ENCODE peak calls at places on chromosomes 12 and 14, in six cellular contexts. One of them, this sample, is unnamed.

GRCh38 chr14:68637106-68638021 is 155.5 kb downstream of the ZFP36L1 start:
- DNase-seq in heart right ventricle: no peak
- DNase-seq in HFF-Myc: no peak
- DNase-seq in fibroblast of lung: peak
- DNase-seq in tibial artery: peak
- DNase-seq in SK-N-SH: no peak
- DNase-seq in this sample: peak

GRCh38 chr12:119803391-119803791 is 73.7 kb downstream of the CIT start:
- DNase-seq in heart right ventricle: no peak
- DNase-seq in HFF-Myc: peak
- DNase-seq in fibroblast of lung: peak
- DNase-seq in tibial artery: no peak
- DNase-seq in SK-N-SH: peak
- DNase-seq in this sample: peak

GRCh38 chr14:76876076-76876475 is 49.9 kb downstream of the LRRC74A start:
- DNase-seq in heart right ventricle: peak
- DNase-seq in HFF-Myc: peak
- DNase-seq in fibroblast of lung: peak
- DNase-seq in tibial artery: no peak
- DNase-seq in SK-N-SH: peak
- DNase-seq in this sample: peak

GRCh38 chr14:33679461-33680225 is 271.2 kb downstream of the EGLN3 start:
- DNase-seq in heart right ventricle: no peak
- DNase-seq in HFF-Myc: peak
- DNase-seq in fibroblast of lung: no peak
- DNase-seq in tibial artery: no peak
- DNase-seq in SK-N-SH: no peak
- DNase-seq in this sample: peak

GRCh38 chr14:51828017-51828797 is 32.2 kb upstream of the GNG2 start:
- DNase-seq in heart right ventricle: peak
- DNase-seq in HFF-Myc: no peak
- DNase-seq in fibroblast of lung: peak
- DNase-seq in tibial artery: no peak
- DNase-seq in SK-N-SH: no peak
- DNase-seq in this sample: peak

GRCh38 chr12:18658829-18659228 is 79.0 kb downstream of the PLCZ1 start:
- DNase-seq in heart right ventricle: no peak
- DNase-seq in HFF-Myc: no peak
- DNase-seq in fibroblast of lung: no peak
- DNase-seq in tibial artery: no peak
- DNase-seq in SK-N-SH: no peak
- DNase-seq in this sample: peak

GRCh38 chr12:104672501-104673265 is 215.9 kb downstream of the CHST11 start:
- DNase-seq in heart right ventricle: no peak
- DNase-seq in HFF-Myc: no peak
- DNase-seq in fibroblast of lung: no peak
- DNase-seq in tibial artery: peak
- DNase-seq in SK-N-SH: no peak
- DNase-seq in this sample: peak

GRCh38 chr14:38278035-38278434 is 22.1 kb upstream of the CLEC14A start:
- DNase-seq in heart right ventricle: no peak
- DNase-seq in HFF-Myc: no peak
- DNase-seq in fibroblast of lung: peak
- DNase-seq in tibial artery: no peak
- DNase-seq in SK-N-SH: no peak
- DNase-seq in this sample: no peak

GRCh38 chr12:52086944-52087835 is 7.7 kb downstream of the SMIM41 start:
- DNase-seq in heart right ventricle: no peak
- DNase-seq in HFF-Myc: no peak
- DNase-seq in fibroblast of lung: no peak
- DNase-seq in tibial artery: no peak
- DNase-seq in SK-N-SH: peak
- DNase-seq in this sample: no peak

GRCh38 chr14:89678715-89679220 is 261.7 kb upstream of the FOXN3 start:
- DNase-seq in heart right ventricle: no peak
- DNase-seq in HFF-Myc: no peak
- DNase-seq in fibroblast of lung: no peak
- DNase-seq in tibial artery: no peak
- DNase-seq in SK-N-SH: no peak
- DNase-seq in this sample: no peak

GRCh38 chr12:102917026-102917787 is at the start of gene PAH:
- DNase-seq in heart right ventricle: no peak
- DNase-seq in HFF-Myc: no peak
- DNase-seq in fibroblast of lung: no peak
- DNase-seq in tibial artery: no peak
- DNase-seq in SK-N-SH: peak
- DNase-seq in this sample: no peak

GRCh38 chr14:100066984-100067383 is 1.8 kb downstream of the EVL start:
- DNase-seq in heart right ventricle: no peak
- DNase-seq in HFF-Myc: no peak
- DNase-seq in fibroblast of lung: no peak
- DNase-seq in tibial artery: no peak
- DNase-seq in SK-N-SH: no peak
- DNase-seq in this sample: no peak

GRCh38 chr14:68397827-68398226 is 395.0 kb downstream of the ZFP36L1 start:
- DNase-seq in heart right ventricle: no peak
- DNase-seq in HFF-Myc: peak
- DNase-seq in fibroblast of lung: peak
- DNase-seq in tibial artery: no peak
- DNase-seq in SK-N-SH: peak
- DNase-seq in this sample: peak

GRCh38 chr14:89429206-89430091 is 12.4 kb upstream of the FOXN3 start:
- DNase-seq in heart right ventricle: no peak
- DNase-seq in HFF-Myc: no peak
- DNase-seq in fibroblast of lung: peak
- DNase-seq in tibial artery: peak
- DNase-seq in SK-N-SH: peak
- DNase-seq in this sample: no peak

GRCh38 chr12:57887631-57888406 is 41.3 kb upstream of the CTDSP2 start:
- DNase-seq in heart right ventricle: no peak
- DNase-seq in HFF-Myc: no peak
- DNase-seq in fibroblast of lung: peak
- DNase-seq in tibial artery: peak
- DNase-seq in SK-N-SH: peak
- DNase-seq in this sample: peak

GRCh38 chr12:1252758-1253157 is 261.7 kb downstream of the ERC1 start:
- DNase-seq in heart right ventricle: no peak
- DNase-seq in HFF-Myc: no peak
- DNase-seq in fibroblast of lung: no peak
- DNase-seq in tibial artery: no peak
- DNase-seq in SK-N-SH: peak
- DNase-seq in this sample: no peak

GRCh38 chr14:63650336-63650952 is 8.8 kb upstream of the WDR89 start:
- DNase-seq in heart right ventricle: no peak
- DNase-seq in HFF-Myc: no peak
- DNase-seq in fibroblast of lung: peak
- DNase-seq in tibial artery: no peak
- DNase-seq in SK-N-SH: no peak
- DNase-seq in this sample: no peak

GRCh38 chr12:80472912-80473500 is 29.0 kb downstream of the PTPRQ start:
- DNase-seq in heart right ventricle: no peak
- DNase-seq in HFF-Myc: peak
- DNase-seq in fibroblast of lung: peak
- DNase-seq in tibial artery: no peak
- DNase-seq in SK-N-SH: peak
- DNase-seq in this sample: peak

GRCh38 chr12:89461649-89462612 is 62.7 kb downstream of the GALNT4 start:
- DNase-seq in heart right ventricle: no peak
- DNase-seq in HFF-Myc: no peak
- DNase-seq in fibroblast of lung: peak
- DNase-seq in tibial artery: no peak
- DNase-seq in SK-N-SH: peak
- DNase-seq in this sample: peak

GRCh38 chr14:99517643-99518381 is 36.6 kb downstream of the CCNK start:
- DNase-seq in heart right ventricle: no peak
- DNase-seq in HFF-Myc: no peak
- DNase-seq in fibroblast of lung: no peak
- DNase-seq in tibial artery: peak
- DNase-seq in SK-N-SH: peak
- DNase-seq in this sample: no peak

GRCh38 chr14:39547845-39548244 is 115.6 kb upstream of the FBXO33 start:
- DNase-seq in heart right ventricle: no peak
- DNase-seq in HFF-Myc: no peak
- DNase-seq in fibroblast of lung: no peak
- DNase-seq in tibial artery: no peak
- DNase-seq in SK-N-SH: no peak
- DNase-seq in this sample: no peak

GRCh38 chr12:89029961-89030360 is 322.3 kb downstream of the DUSP6 start:
- DNase-seq in heart right ventricle: no peak
- DNase-seq in HFF-Myc: no peak
- DNase-seq in fibroblast of lung: no peak
- DNase-seq in tibial artery: no peak
- DNase-seq in SK-N-SH: no peak
- DNase-seq in this sample: peak

GRCh38 chr12:120247621-120248030 is 17.9 kb downstream of the PXN start:
- DNase-seq in heart right ventricle: no peak
- DNase-seq in HFF-Myc: peak
- DNase-seq in fibroblast of lung: peak
- DNase-seq in tibial artery: no peak
- DNase-seq in SK-N-SH: no peak
- DNase-seq in this sample: peak

GRCh38 chr12:31773867-31774266 is 45.0 kb upstream of the AMN1 start:
- DNase-seq in heart right ventricle: no peak
- DNase-seq in HFF-Myc: no peak
- DNase-seq in fibroblast of lung: no peak
- DNase-seq in tibial artery: no peak
- DNase-seq in SK-N-SH: peak
- DNase-seq in this sample: peak

GRCh38 chr12:122866379-122866778 is 29.5 kb downstream of the VPS37B start:
- DNase-seq in heart right ventricle: no peak
- DNase-seq in HFF-Myc: no peak
- DNase-seq in fibroblast of lung: no peak
- DNase-seq in tibial artery: peak
- DNase-seq in SK-N-SH: no peak
- DNase-seq in this sample: no peak

GRCh38 chr14:70045715-70046535 is 142.8 kb downstream of the SLC8A3 start:
- DNase-seq in heart right ventricle: peak
- DNase-seq in HFF-Myc: no peak
- DNase-seq in fibroblast of lung: peak
- DNase-seq in tibial artery: no peak
- DNase-seq in SK-N-SH: peak
- DNase-seq in this sample: peak

GRCh38 chr14:35297677-35298076 is 5.5 kb downstream of the PSMA6 start:
- DNase-seq in heart right ventricle: no peak
- DNase-seq in HFF-Myc: no peak
- DNase-seq in fibroblast of lung: no peak
- DNase-seq in tibial artery: no peak
- DNase-seq in SK-N-SH: no peak
- DNase-seq in this sample: no peak
- H3K4me3 ChIP-seq in heart right ventricle: no peak
- H3K4me3 ChIP-seq in HFF-Myc: no peak
- H3K4me3 ChIP-seq in fibroblast of lung: no peak
- H3K4me3 ChIP-seq in tibial artery: no peak
- H3K4me3 ChIP-seq in SK-N-SH: no peak
- H3K4me3 ChIP-seq in this sample: no peak

GRCh38 chr14:104731249-104731924 is 7.4 kb downstream of the ADSS1 start:
- DNase-seq in heart right ventricle: peak
- DNase-seq in HFF-Myc: no peak
- DNase-seq in fibroblast of lung: no peak
- DNase-seq in tibial artery: no peak
- DNase-seq in SK-N-SH: peak
- DNase-seq in this sample: no peak
- TF ChIP-seq CTCF in heart right ventricle: no peak
- TF ChIP-seq CTCF in HFF-Myc: peak
- TF ChIP-seq CTCF in fibroblast of lung: peak
- TF ChIP-seq CTCF in tibial artery: no peak
- TF ChIP-seq CTCF in SK-N-SH: peak
- TF ChIP-seq CTCF in this sample: peak

GRCh38 chr12:14257734-14258467 is 107.6 kb upstream of the ATF7IP start:
- DNase-seq in heart right ventricle: no peak
- DNase-seq in HFF-Myc: peak
- DNase-seq in fibroblast of lung: peak
- DNase-seq in tibial artery: peak
- DNase-seq in SK-N-SH: peak
- DNase-seq in this sample: peak

GRCh38 chr12:14261096-14261495 is 104.4 kb upstream of the ATF7IP start:
- DNase-seq in heart right ventricle: peak
- DNase-seq in HFF-Myc: no peak
- DNase-seq in fibroblast of lung: no peak
- DNase-seq in tibial artery: no peak
- DNase-seq in SK-N-SH: no peak
- DNase-seq in this sample: no peak

GRCh38 chr12:14258468-14258947 is 107.0 kb upstream of the ATF7IP start:
- DNase-seq in heart right ventricle: no peak
- DNase-seq in HFF-Myc: no peak
- DNase-seq in fibroblast of lung: no peak
- DNase-seq in tibial artery: no peak
- DNase-seq in SK-N-SH: no peak
- DNase-seq in this sample: no peak

GRCh38 chr12:14260011-14260993 is 105.2 kb upstream of the ATF7IP start:
- DNase-seq in heart right ventricle: peak
- DNase-seq in HFF-Myc: peak
- DNase-seq in fibroblast of lung: peak
- DNase-seq in tibial artery: peak
- DNase-seq in SK-N-SH: no peak
- DNase-seq in this sample: peak

DNA sequence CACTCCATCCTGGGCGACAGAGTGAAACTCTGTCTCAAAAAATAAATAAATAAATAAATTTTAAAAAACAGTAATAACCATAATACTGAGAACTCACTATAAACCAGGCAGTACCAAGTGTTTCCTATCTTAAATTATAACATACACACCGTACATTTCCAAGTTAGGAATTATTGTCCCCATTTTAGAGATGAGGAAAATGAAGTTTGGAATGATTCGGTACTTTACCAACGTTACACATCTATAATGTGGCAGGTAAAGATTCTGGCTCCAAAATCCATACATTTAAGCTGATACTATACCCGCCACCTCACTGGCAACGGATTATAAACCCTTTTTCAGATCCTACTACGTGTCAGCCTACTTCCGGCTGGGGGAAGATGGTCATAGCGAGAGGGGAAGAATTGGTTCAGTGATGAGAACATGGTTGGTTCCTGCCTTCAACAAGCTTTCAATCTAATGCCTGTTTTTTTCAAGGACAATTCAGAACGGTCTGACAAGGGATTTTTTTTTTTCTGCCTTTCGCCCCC is 105.9 kb upstream of the ATF7IP start:
- DNase-seq in heart right ventricle: no peak
- DNase-seq in HFF-Myc: no peak
- DNase-seq in fibroblast of lung: no peak
- DNase-seq in tibial artery: no peak
- DNase-seq in SK-N-SH: no peak
- DNase-seq in this sample: no peak
- H3K4me3 ChIP-seq in heart right ventricle: no peak
- H3K4me3 ChIP-seq in HFF-Myc: no peak
- H3K4me3 ChIP-seq in fibroblast of lung: no peak
- H3K4me3 ChIP-seq in tibial artery: no peak
- H3K4me3 ChIP-seq in SK-N-SH: no peak
- H3K4me3 ChIP-seq in this sample: no peak

DNA sequence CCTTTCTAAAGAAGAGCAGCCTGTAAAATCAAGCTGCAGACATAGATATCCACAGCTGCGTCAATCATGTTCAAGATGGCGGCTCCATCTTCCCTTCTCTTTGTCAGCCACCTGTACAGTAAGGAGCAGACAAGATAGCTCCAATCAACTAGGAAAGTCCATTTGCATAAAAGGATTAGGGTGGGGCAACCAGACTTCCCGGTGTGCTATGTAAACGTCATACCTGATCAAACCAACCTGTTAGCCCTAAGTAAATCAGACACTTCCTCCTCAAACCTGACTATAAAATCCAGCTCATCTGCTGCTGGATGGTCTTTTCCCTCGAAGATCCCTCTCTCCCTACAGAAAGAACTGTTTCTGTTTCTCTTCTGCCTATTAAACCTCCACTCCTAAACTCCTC is 60.1 kb downstream of the BCAT1 start:
- DNase-seq in heart right ventricle: no peak
- DNase-seq in HFF-Myc: no peak
- DNase-seq in fibroblast of lung: no peak
- DNase-seq in tibial artery: no peak
- DNase-seq in SK-N-SH: no peak
- DNase-seq in this sample: no peak
- TF ChIP-seq CTCF in heart right ventricle: no peak
- TF ChIP-seq CTCF in HFF-Myc: no peak
- TF ChIP-seq CTCF in fibroblast of lung: no peak
- TF ChIP-seq CTCF in tibial artery: no peak
- TF ChIP-seq CTCF in SK-N-SH: no peak
- TF ChIP-seq CTCF in this sample: no peak

This sample was measured in fibroblast of mammary gland.